ENCODE peak calls at places on chromosomes 12 and 14, in nine cellular contexts. S, C, X, T, R, B, V, J and N are unnamed samples.

GRCh38 chr14:35044939-35045797 is 904 bp upstream of the FAM177A1 start:
- DNase-seq in V (no peak), J (no peak), B (no peak), R (peak), S (no peak), X (no peak), T (no peak), C (no peak), N (no peak)

GRCh38 chr14:89249296-89249565 is 167.8 kb downstream of the FOXN3 start:
- DNase-seq in J (no peak), B (no peak), S (peak), X (no peak), C (no peak), T (no peak), V (no peak), R (no peak), N (no peak)

GRCh38 chr14:20332386-20332945 is 613 bp downstream of the CCNB1IP1 start:
- DNase-seq in B (no peak), S (no peak), T (no peak), X (no peak), J (no peak), R (no peak), C (no peak), V (no peak), N (no peak)

GRCh38 chr12:116492703-116493324 is 66.4 kb upstream of the MAP1LC3B2 start:
- DNase-seq in V (no peak), T (peak), S (no peak), R (no peak), B (peak), X (no peak), J (no peak), C (no peak), N (no peak)

GRCh38 chr12:47841506-47841905 is 21.8 kb upstream of the HDAC7 start:
- DNase-seq in T (no peak), B (no peak), S (no peak), R (no peak), J (no peak), X (no peak), V (no peak), C (no peak), N (no peak)

GRCh38 chr14:96852823-96853422 is 55.7 kb downstream of the VRK1 start:
- DNase-seq in T (peak), V (peak), C (no peak), J (no peak), R (peak), X (no peak), S (peak), B (peak), N (no peak)

GRCh38 chr12:110079477-110080400 is 31.4 kb upstream of the C12orf76 start:
- DNase-seq in R (peak), X (no peak), B (no peak), C (peak), J (no peak), V (peak), S (no peak), T (no peak), N (no peak)

GRCh38 chr12:109714141-109714912 is 702 bp downstream of the FAM222A start:
- DNase-seq in B (no peak), X (peak), C (peak), S (no peak), T (no peak), V (peak), J (peak), R (peak), N (no peak)

GRCh38 chr12:12172106-12172511 is 94.7 kb downstream of the LRP6 start:
- DNase-seq in C (no peak), T (peak), J (no peak), S (peak), B (no peak), X (no peak), V (peak), R (peak), N (no peak)

GRCh38 chr14:64255756-64256155 is 38.4 kb downstream of the ESR2 start:
- DNase-seq in R (no peak), B (no peak), J (no peak), V (no peak), X (no peak), T (no peak), S (no peak), C (no peak), N (no peak)

GRCh38 chr14:85533821-85534271 is 3.9 kb downstream of the FLRT2 start:
- DNase-seq in B (no peak), S (no peak), V (peak), R (no peak), X (no peak), T (no peak), J (peak), C (no peak), N (no peak)

GRCh38 chr12:87529386-87529785 is 499.8 kb downstream of the C12orf50 start:
- DNase-seq in C (no peak), J (no peak), R (no peak), V (no peak), S (no peak), B (no peak), X (no peak), T (no peak), N (no peak)

GRCh38 chr12:88145567-88146347 is 3.6 kb downstream of the TMTC3 start:
- DNase-seq in J (no peak), B (no peak), X (no peak), S (no peak), T (no peak), R (no peak), C (no peak), V (no peak), N (no peak)

GRCh38 chr12:116053479-116054195 is 223.9 kb downstream of the MED13L start:
- DNase-seq in S (no peak), B (no peak), T (peak), J (no peak), V (no peak), R (no peak), X (peak), C (no peak), N (no peak)

GRCh38 chr12:22268406-22268805 is 66.1 kb downstream of the ST8SIA1 start:
- DNase-seq in J (no peak), B (no peak), X (no peak), S (no peak), R (no peak), C (no peak), V (no peak), T (no peak), N (no peak)

GRCh38 chr12:132413931-132414588 is 75.9 kb upstream of the FBRSL1 start:
- DNase-seq in V (peak), C (no peak), X (no peak), J (no peak), T (no peak), B (no peak), S (no peak), R (no peak), N (no peak)

GRCh38 chr12:1855241-1855640 is 34.9 kb downstream of the LRTM2 start:
- DNase-seq in X (no peak), C (no peak), B (no peak), V (no peak), S (no peak), R (no peak), J (no peak), T (no peak), N (no peak)

GRCh38 chr12:75747572-75747995 is 236.2 kb upstream of the KRR1 start:
- DNase-seq in R (no peak), V (no peak), C (no peak), J (no peak), X (no peak), B (no peak), T (no peak), S (no peak), N (no peak)

GRCh38 chr12:76490763-76491162 is 68.8 kb downstream of the OSBPL8 start:
- DNase-seq in J (no peak), T (no peak), V (no peak), R (no peak), C (no peak), X (no peak), B (no peak), S (no peak), N (no peak)

GRCh38 chr14:102088012-102088792 is 1.4 kb upstream of the HSP90AA1 start:
- DNase-seq in S (no peak), J (peak), R (peak), C (peak), X (peak), T (no peak), B (no peak), V (peak), N (no peak)

GRCh38 chr12:64752833-64753238 is 6.4 kb downstream of the GNS start:
- DNase-seq in C (no peak), T (no peak), X (no peak), S (no peak), V (no peak), R (no peak), J (no peak), B (no peak), N (no peak)

GRCh38 chr14:75282166-75282547 is 3.5 kb downstream of the FOS start:
- DNase-seq in T (no peak), X (peak), V (no peak), B (no peak), S (no peak), C (no peak), J (no peak), R (no peak), N (no peak)

GRCh38 chr14:34088918-34089317 is 138.0 kb upstream of the EGLN3 start:
- DNase-seq in C (no peak), J (no peak), V (no peak), S (no peak), T (no peak), B (no peak), R (no peak), X (no peak), N (no peak)

GRCh38 chr14:65750906-65751305 is 338.4 kb downstream of the FUT8 start:
- DNase-seq in T (no peak), S (no peak), V (no peak), X (no peak), B (no peak), R (no peak), J (no peak), C (no peak), N (no peak)

GRCh38 chr12:50050410-50051280 is 6.8 kb upstream of the ASIC1 start:
- DNase-seq in T (no peak), J (no peak), R (no peak), C (no peak), S (no peak), V (no peak), X (peak), B (no peak), N (peak)

GRCh38 chr14:53144244-53144643 is 8.9 kb downstream of the DDHD1 start:
- DNase-seq in B (no peak), R (peak), J (no peak), V (no peak), X (no peak), C (no peak), S (no peak), T (no peak), N (no peak)

GRCh38 chr14:24784981-24785380 is 151.0 kb upstream of the GZMB start:
- DNase-seq in B (no peak), R (no peak), C (no peak), X (no peak), T (no peak), J (no peak), S (no peak), V (no peak), N (no peak)
- TF ChIP-seq CTCF in B (no peak), R (no peak), C (no peak), X (no peak), T (no peak), J (no peak), S (no peak), V (no peak), N (no peak)

GRCh38 chr14:100028990-100029677 is 36.1 kb upstream of the EVL start:
- DNase-seq in R (no peak), X (no peak), C (no peak), V (no peak), S (no peak), B (no peak), J (no peak), T (no peak), N (no peak)
- TF ChIP-seq CTCF in R (no peak), X (no peak), C (no peak), V (no peak), S (peak), B (no peak), J (no peak), T (peak), N (peak)

GRCh38 chr12:6827982-6828670 is at the start of gene P3H3:
- DNase-seq in X (peak), S (no peak), J (peak), R (no peak), T (no peak), C (peak), B (no peak), V (no peak), N (no peak)

GRCh38 chr12:6830286-6830892 is 2.2 kb downstream of the P3H3 start:
- DNase-seq in B (no peak), S (no peak), J (no peak), T (no peak), C (no peak), X (no peak), R (no peak), V (no peak), N (peak)

GRCh38 chr12:6828671-6829531 is 694 bp downstream of the P3H3 start:
- DNase-seq in X (peak), R (peak), S (no peak), J (peak), V (peak), B (no peak), C (peak), T (no peak), N (peak)

GRCh38 chr12:6831021-6831420 is 2.8 kb downstream of the P3H3 start:
- DNase-seq in V (no peak), C (no peak), X (no peak), T (no peak), R (no peak), B (no peak), S (no peak), J (no peak), N (peak)

DNA sequence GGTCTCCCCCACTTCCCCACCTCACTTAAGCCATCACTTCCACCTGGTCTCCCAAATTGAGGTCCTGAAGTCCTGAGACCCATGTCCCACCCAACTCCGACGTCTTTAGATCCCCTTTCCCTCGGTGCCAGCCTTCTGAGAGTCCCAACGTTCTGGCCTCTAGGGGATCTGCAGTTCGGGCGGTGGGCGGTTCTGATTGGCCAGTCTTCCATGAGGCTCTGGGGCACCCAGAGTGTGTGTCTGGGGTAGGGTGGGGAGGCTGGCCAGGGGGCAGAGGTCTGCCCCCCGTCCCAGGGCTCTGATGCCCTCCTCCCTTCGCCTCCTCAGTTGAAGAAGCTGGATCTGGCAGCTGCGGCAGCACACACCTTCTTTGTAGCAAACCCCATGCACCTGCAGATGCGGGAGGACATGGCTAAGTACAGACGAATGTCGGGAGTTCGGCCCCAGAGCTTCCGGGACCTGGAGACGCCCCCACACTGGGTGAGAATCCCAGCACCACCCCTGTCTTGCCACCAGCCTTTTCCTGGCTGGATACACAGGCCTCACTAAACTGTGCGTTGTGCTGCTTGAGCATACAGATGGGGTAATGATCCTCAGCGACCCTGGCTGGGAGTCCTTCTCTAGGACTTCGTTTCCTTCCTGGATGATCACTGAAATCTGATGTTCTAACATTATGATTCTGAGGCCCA is 1.5 kb downstream of the P3H3 start:
- DNase-seq in C (peak), X (no peak), T (no peak), B (no peak), R (no peak), S (no peak), V (no peak), J (peak), N (peak)
- TF ChIP-seq CTCF in C (no peak), X (no peak), T (peak), B (peak), R (no peak), S (no peak), V (no peak), J (no peak), N (peak)

GRCh38 chr12:104215638-104216297 is at the start of gene TXNRD1:
- DNase-seq in R (peak), X (peak), S (no peak), C (peak), V (peak), B (peak), T (no peak), J (peak), N (peak)
- TF ChIP-seq CTCF in R (peak), X (peak), S (peak), C (peak), V (peak), B (peak), T (peak), J (peak), N (peak)

GRCh38 chr14:90300649-90301048 is 31.1 kb downstream of the NRDE2 start:
- DNase-seq in X (no peak), S (no peak), C (no peak), B (no peak), J (no peak), T (no peak), R (no peak), V (no peak), N (no peak)

GRCh38 chr14:90303382-90303943 is 28.3 kb downstream of the NRDE2 start:
- DNase-seq in R (no peak), C (no peak), X (no peak), T (no peak), B (no peak), V (no peak), J (no peak), S (no peak), N (no peak)

GRCh38 chr14:90302529-90303303 is 29.0 kb downstream of the NRDE2 start:
- DNase-seq in J (no peak), R (no peak), V (no peak), S (no peak), X (no peak), T (no peak), C (no peak), B (no peak), N (no peak)

GRCh38 chr14:90301122-90301521 is 30.6 kb downstream of the NRDE2 start:
- DNase-seq in C (no peak), V (no peak), X (no peak), T (no peak), R (no peak), S (no peak), B (no peak), J (no peak), N (no peak)

GRCh38 chr14:90301580-90302181 is 30.1 kb downstream of the NRDE2 start:
- DNase-seq in J (no peak), B (peak), C (no peak), S (no peak), R (peak), T (peak), X (no peak), V (no peak), N (no peak)
- TF ChIP-seq CTCF in J (no peak), B (peak), C (peak), S (peak), R (peak), T (peak), X (no peak), V (peak), N (peak)

GRCh38 chr14:100146548-100147091 is 12.8 kb downstream of the DEGS2 start:
- DNase-seq in S (no peak), J (no peak), T (no peak), B (no peak), R (no peak), V (no peak), C (no peak), X (no peak), N (no peak)
- TF ChIP-seq CTCF in S (no peak), J (no peak), T (no peak), B (no peak), R (peak), V (peak), C (no peak), X (no peak), N (peak)